ENCODE peak calls at places on chromosomes 4 and X, in seven cellular contexts. G is substantia nigra, S is anterior cingulate cortex, R is Peyer's patch, C is ecto neural progenitor cell, X is stromal cell of bone marrow, Q is H9. B is an unnamed sample.

GRCh38 chrX:31147175-31147574 is 75.3 kb upstream of the FTHL17 start:
- DNase-seq in G (no peak), X (no peak), S (no peak), R (no peak), C (no peak), Q (no peak), B (no peak)

GRCh38 chr4:183256756-183257385 is 63.2 kb downstream of the CLDN22 start:
- DNase-seq in C (peak; percentile 69), X (peak; percentile 20), Q (peak; percentile 65), R (peak; percentile 55), G (peak; percentile 44), S (peak; percentile 8), B (no peak)

GRCh38 chr4:6252051-6252450 is 17.6 kb upstream of the WFS1 start:
- DNase-seq in G (peak; percentile 80), C (no peak), X (no peak), R (no peak), S (peak; percentile 51), Q (no peak), B (no peak)

GRCh38 chrX:148298737-148299136 is 201.7 kb upstream of the AFF2 start:
- DNase-seq in S (no peak), Q (no peak), G (no peak), C (no peak), X (peak; percentile 41), R (no peak), B (no peak)

GRCh38 chrX:102832661-102833060 is 104.4 kb upstream of the RAB40AL start:
- DNase-seq in R (no peak), X (peak; percentile 59), S (no peak), Q (peak; percentile 46), G (no peak), C (no peak), B (peak; percentile 14)

GRCh38 chrX:46575991-46576392 is 2.4 kb downstream of the CHST7 start:
- DNase-seq in C (no peak), G (no peak), S (no peak), X (no peak), Q (no peak), R (no peak), B (no peak)

GRCh38 chr4:93770201-93770600 is 58.4 kb upstream of the ATOH1 start:
- DNase-seq in S (no peak), X (no peak), R (no peak), C (no peak), G (no peak), Q (no peak), B (no peak)

GRCh38 chr4:100827756-100828155 is 309.9 kb upstream of the EMCN start:
- DNase-seq in G (no peak), S (no peak), C (no peak), R (no peak), Q (no peak), X (no peak), B (no peak)

GRCh38 chr4:118345813-118346212 is 7.0 kb downstream of the PRSS12 start:
- DNase-seq in R (no peak), C (no peak), G (no peak), X (no peak), Q (no peak), S (no peak), B (no peak)

GRCh38 chrX:154317391-154318000 is 21.9 kb downstream of the TKTL1 start:
- DNase-seq in X (no peak), S (no peak), G (no peak), R (no peak), Q (peak; percentile 56), C (no peak), B (no peak)

GRCh38 chr4:119865789-119866188 is 200.9 kb downstream of the MAD2L1 start:
- DNase-seq in Q (no peak), G (no peak), S (no peak), X (no peak), R (no peak), C (no peak), B (no peak)

GRCh38 chr4:77669911-77670590 is 64.4 kb downstream of the CXCL13 start:
- DNase-seq in X (no peak), S (no peak), Q (no peak), C (no peak), G (no peak), R (no peak), B (no peak)

GRCh38 chr4:157978680-157979361 is 194.0 kb downstream of the GASK1B start:
- DNase-seq in S (peak; percentile 30), G (peak; percentile 46), Q (peak; percentile 45), X (peak; percentile 40), C (peak; percentile 60), R (peak; percentile 47), B (no peak)

GRCh38 chrX:103919336-103919682 is 43.1 kb upstream of the TMSB15B start:
- DNase-seq in C (no peak), S (no peak), G (no peak), R (no peak), Q (no peak), X (no peak), B (no peak)

GRCh38 chrX:8848921-8849320 is 47.7 kb upstream of the FAM9A start:
- DNase-seq in X (no peak), G (no peak), R (no peak), C (no peak), Q (no peak), S (no peak), B (no peak)

GRCh38 chr4:181745933-181746627 is 497.1 kb upstream of the TENM3 start:
- DNase-seq in X (no peak), Q (no peak), R (no peak), G (no peak), C (no peak), S (no peak), B (no peak)

GRCh38 chrX:115023139-115023538 is 5.7 kb upstream of the IL13RA2 start:
- DNase-seq in S (no peak), G (no peak), C (no peak), R (no peak), Q (no peak), X (peak; percentile 53), B (peak; percentile 24)

GRCh38 chr4:66991521-66991920 is 553.8 kb downstream of the CENPC start:
- DNase-seq in R (no peak), Q (no peak), S (no peak), X (no peak), G (no peak), C (no peak), B (no peak)

GRCh38 chr4:65599335-65599734 is 71.0 kb downstream of the EPHA5 start:
- DNase-seq in S (no peak), G (no peak), C (no peak), Q (no peak), R (no peak), X (no peak), B (no peak)

GRCh38 chr4:8198906-8199593 is at the start of gene SH3TC1:
- DNase-seq in G (peak; percentile 81), S (peak; percentile 58), C (peak; percentile 70), R (peak; percentile 92), Q (no peak), X (peak; percentile 42), B (peak; percentile 39)

GRCh38 chr4:153451931-153452660 is 14.1 kb upstream of the TMEM131L start:
- DNase-seq in X (no peak), C (peak; percentile 70), G (no peak), Q (peak; percentile 82), S (no peak), R (no peak), B (no peak)

GRCh38 chr4:183621875-183622274 is 37.1 kb downstream of the RWDD4 start:
- DNase-seq in X (no peak), G (no peak), Q (no peak), S (no peak), R (no peak), C (no peak), B (no peak)

GRCh38 chrX:68851082-68851481 is 22.3 kb downstream of the EFNB1 start:
- DNase-seq in S (no peak), C (no peak), G (no peak), Q (no peak), R (no peak), X (no peak), B (no peak)

GRCh38 chr4:66911898-66912297 is 633.4 kb downstream of the CENPC start:
- DNase-seq in R (no peak), X (no peak), Q (no peak), G (no peak), C (no peak), S (no peak), B (no peak)

GRCh38 chr4:186726440-186727148 is 2.9 kb upstream of the FAT1 start:
- DNase-seq in Q (peak; percentile 85), X (peak; percentile 61), R (peak; percentile 92), S (peak; percentile 39), C (peak; percentile 91), G (peak; percentile 75), B (peak; percentile 50)

GRCh38 chrX:55546956-55547355 is 57.3 kb upstream of the USP51 start:
- DNase-seq in C (no peak), S (no peak), X (no peak), G (no peak), R (no peak), Q (no peak), B (no peak)

GRCh38 chr4:13484749-13485345 is 707 bp upstream of the RAB28 start:
- DNase-seq in G (no peak), X (peak; percentile 9), R (no peak), Q (no peak), C (no peak), S (no peak), B (no peak)

GRCh38 chrX:134161162-134161561 is 75.8 kb upstream of the CCDC160 start:
- DNase-seq in X (no peak), G (no peak), R (no peak), S (no peak), Q (no peak), C (no peak), B (no peak)

GRCh38 chr4:46329118-46329976 is 60.6 kb downstream of the GABRA2 start:
- DNase-seq in C (peak; percentile 50), G (peak; percentile 4), Q (peak; percentile 46), R (no peak), S (peak; percentile 2), X (no peak), B (no peak)

GRCh38 chrX:45900751-45901150 is 644.5 kb downstream of the ZNF674 start:
- DNase-seq in G (no peak), C (no peak), R (no peak), S (no peak), X (no peak), Q (no peak), B (no peak)